ENCODE peak calls at places on chromosomes 11 and 22, in six cellular contexts. Y is LoVo, S is astrocyte of the spinal cord, T is mucosa of gallbladder, B is NCI-H510A treated with DMSO at 0.1 percent for 48 hours, V is AML-193. J is an unnamed sample.

GRCh38 chr22:37259540-37260029 is 15.5 kb upstream of the RAC2 start:
- DNase-seq in Y (no peak), S (peak; percentile 52), T (no peak), B (no peak), V (peak; percentile 67), J (no peak)

GRCh38 chr11:125202977-125203376 is 38.4 kb downstream of the PKNOX2 start:
- DNase-seq in Y (no peak), S (no peak), T (no peak), B (no peak), V (no peak), J (no peak)

GRCh38 chr11:112318193-112318592 is 57.5 kb upstream of the PLET1 start:
- DNase-seq in Y (peak; percentile 34), S (peak; percentile 90), T (no peak), B (no peak), V (no peak), J (no peak)

GRCh38 chr22:21731503-21731902 is 4.1 kb downstream of the YPEL1 start:
- DNase-seq in Y (no peak), S (no peak), T (no peak), B (no peak), V (no peak), J (no peak)

GRCh38 chr22:44718418-44718817 is 16.4 kb downstream of the PRR5 start:
- DNase-seq in Y (no peak), S (no peak), T (no peak), B (no peak), V (no peak), J (no peak)

GRCh38 chr11:28697920-28698827 is 590.0 kb downstream of the METTL15 start:
- DNase-seq in Y (peak; percentile 36), S (peak; percentile 62), T (peak; percentile 34), B (peak; percentile 0), V (peak; percentile 6), J (no peak)

GRCh38 chr11:93537022-93537421 is 6.2 kb downstream of the SMCO4 start:
- DNase-seq in Y (no peak), S (no peak), T (no peak), B (peak; percentile 15), V (no peak), J (no peak)

GRCh38 chr11:112157274-112157766 is 6.6 kb downstream of the IL18 start:
- DNase-seq in Y (peak; percentile 93), S (peak; percentile 99), T (peak; percentile 68), B (no peak), V (peak; percentile 77), J (no peak)

GRCh38 chr11:65478411-65479183 is 20.2 kb upstream of the MALAT1 start:
- DNase-seq in Y (no peak), S (peak; percentile 61), T (no peak), B (no peak), V (no peak), J (no peak)